ENCODE peak calls at places on chromosomes 12 and 14, in five cellular contexts. K is ovary, D is transverse colon, T is GM12878, Q is A549. C is an unnamed sample.

GRCh38 chr12:40819427-40820108 is 127.3 kb downstream of the CNTN1 start:
- DNase-seq in T (no peak), D (no peak), Q (peak; percentile 38), K (peak; percentile 55), C (no peak)

GRCh38 chr12:45305904-45306303 is 90.0 kb downstream of the ANO6 start:
- DNase-seq in K (no peak), Q (no peak), D (no peak), T (no peak), C (no peak)

GRCh38 chr12:100115291-100115690 is 27.4 kb downstream of the BLTP3B start:
- DNase-seq in Q (no peak), K (no peak), T (no peak), D (no peak), C (no peak)

GRCh38 chr14:62914025-62914424 is 131.2 kb downstream of the KCNH5 start:
- DNase-seq in T (no peak), Q (no peak), K (no peak), D (no peak), C (no peak)

GRCh38 chr14:69812725-69813124 is 15.7 kb upstream of the SLC10A1 start:
- DNase-seq in Q (peak; percentile 46), D (peak; percentile 47), T (no peak), K (no peak), C (peak; percentile 37)

GRCh38 chr12:55727643-55728184 is 1.1 kb downstream of the CD63 start:
- DNase-seq in D (peak; percentile 59), Q (peak; percentile 41), K (peak; percentile 82), T (no peak), C (peak; percentile 73)

GRCh38 chr12:124332068-124332672 is 37.3 kb downstream of the RFLNA start:
- DNase-seq in K (no peak), D (no peak), T (no peak), Q (peak; percentile 56), C (no peak)

GRCh38 chr12:57632369-57632897 is 568 bp downstream of the B4GALNT1 start:
- DNase-seq in T (no peak), K (no peak), Q (peak; percentile 43), D (no peak), C (peak; percentile 86)

GRCh38 chr14:23428686-23429495 is 6.6 kb downstream of the MYH7 start:
- DNase-seq in K (peak; percentile 13), D (no peak), Q (no peak), T (no peak), C (no peak)

GRCh38 chr12:49055978-49056754 is 4.4 kb downstream of the KMT2D start:
- DNase-seq in Q (peak; percentile 83), K (no peak), D (peak; percentile 68), T (peak; percentile 65), C (peak; percentile 82)

GRCh38 chr12:55996715-55997534 is at the start of gene SUOX:
- DNase-seq in T (peak; percentile 83), D (peak; percentile 97), Q (peak; percentile 96), K (peak; percentile 96), C (peak; percentile 99)

GRCh38 chr12:52203126-52203921 is 11.5 kb upstream of the KRT80 start:
- DNase-seq in Q (peak; percentile 96), D (peak; percentile 78), K (peak; percentile 49), T (no peak), C (peak; percentile 96)
- TF ChIP-seq POLR2A in Q (no peak), D (no peak), K (no peak), T (no peak), C (no peak)

GRCh38 chr12:115380509-115381120 is 696.6 kb upstream of the TBX3 start:
- DNase-seq in D (no peak), Q (no peak), T (no peak), K (no peak), C (no peak)
- H3K4me3 ChIP-seq in D (no peak overlapping the region), Q (no peak overlapping the region), T (no peak overlapping the region), K (no peak overlapping the region), C (no peak overlapping the region)

DNA sequence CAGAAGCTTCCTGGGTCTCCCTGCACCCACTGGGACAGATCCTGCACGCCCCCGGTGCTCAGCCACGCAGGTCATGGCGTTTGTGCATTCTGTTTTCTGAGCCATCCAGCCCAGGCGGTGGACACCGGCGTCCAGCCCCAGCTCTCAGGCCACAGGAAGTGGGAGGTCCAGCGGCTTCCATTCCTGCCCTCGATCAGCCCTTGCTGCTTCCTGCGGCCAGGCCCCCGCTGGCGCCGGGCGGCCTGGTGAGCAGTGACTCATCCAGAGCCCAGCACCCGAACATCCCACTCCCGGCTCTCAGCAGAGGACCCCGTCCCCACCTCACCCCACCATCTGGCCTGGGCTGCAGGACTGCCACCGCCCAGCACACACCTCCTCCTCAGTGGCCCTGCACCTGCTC is 18.0 kb upstream of the NUDT14 start:
- DNase-seq in K (no peak), T (no peak), Q (no peak), D (no peak), C (no peak)
- TF ChIP-seq POLR2A in K (no peak), T (no peak), Q (no peak), D (no peak), C (no peak)

GRCh38 chr12:107458990-107459389 is 226.6 kb upstream of the PWP1 start:
- DNase-seq in T (no peak), Q (no peak), K (no peak), D (no peak), C (no peak)

GRCh38 chr12:107459649-107460048 is 225.9 kb upstream of the PWP1 start:
- DNase-seq in T (no peak), D (no peak), Q (no peak), K (no peak), C (no peak)

GRCh38 chr12:107462428-107463332 is 222.9 kb upstream of the PWP1 start:
- DNase-seq in K (no peak), D (no peak), Q (no peak), T (no peak), C (no peak)

GRCh38 chr12:107458163-107458562 is 227.4 kb upstream of the PWP1 start:
- DNase-seq in T (no peak), K (no peak), D (no peak), Q (no peak), C (no peak)

GRCh38 chr12:107461222-107461980 is 224.2 kb upstream of the PWP1 start:
- DNase-seq in Q (no peak), D (no peak), K (no peak), T (no peak), C (no peak)
- H3K4me3 ChIP-seq in Q (no peak overlapping the region), D (no peak overlapping the region), K (no peak overlapping the region), T (no peak overlapping the region), C (no peak overlapping the region)

C was measured in lower leg skin.